ENCODE peak calls at places on chromosomes 16 and 17, in seven cellular contexts. R, C, M, O, N, K and X are unnamed samples.

GRCh38 chr17:82963104-82963950 is 116.1 kb upstream of the METRNL start:
- DNase-seq in O (peak), K (peak), N (peak), R (peak), M (peak), C (peak), X (peak)

GRCh38 chr17:38336838-38337237 is 6.9 kb downstream of the GPR179 start:
- DNase-seq in M (no peak), N (no peak), C (no peak), O (no peak), K (no peak), R (no peak), X (no peak)

GRCh38 chr17:64418506-64419339 is 28.1 kb upstream of the PECAM1 start:
- DNase-seq in M (no peak), K (peak), R (no peak), N (peak), O (peak), C (no peak), X (peak)

GRCh38 chr16:1787322-1788094 is 4.7 kb downstream of the NUBP2 start:
- DNase-seq in R (no peak), C (no peak), N (no peak), O (no peak), M (peak), K (peak), X (no peak)

GRCh38 chr17:7929158-7930029 is at the start of gene KCNAB3:
- DNase-seq in O (peak), R (no peak), M (peak), C (peak), K (no peak), N (no peak), X (peak)

GRCh38 chr17:4087911-4088693 is 54.7 kb downstream of the ZZEF1 start:
- DNase-seq in K (no peak), R (no peak), M (no peak), O (peak), C (no peak), N (no peak), X (peak)

GRCh38 chr16:69329369-69330285 is 761 bp downstream of the PDF start:
- DNase-seq in K (peak), O (peak), M (no peak), R (no peak), C (no peak), N (peak), X (no peak)

GRCh38 chr17:61402978-61403845 is 3.6 kb downstream of the TBX2 start:
- DNase-seq in N (peak), M (no peak), O (no peak), R (no peak), C (no peak), K (peak), X (peak)

GRCh38 chr17:41394254-41395016 is 3.0 kb downstream of the KRT31 start:
- DNase-seq in N (no peak), R (no peak), C (no peak), K (no peak), M (no peak), O (no peak), X (peak)

GRCh38 chr17:79777166-79777843 is 643 bp upstream of the CBX2 start:
- DNase-seq in C (no peak), N (peak), R (peak), O (peak), M (peak), K (peak), X (peak)

GRCh38 chr17:43644081-43644480 is 17.6 kb downstream of the MEOX1 start:
- DNase-seq in R (no peak), C (no peak), K (no peak), N (no peak), O (no peak), M (no peak), X (no peak)

GRCh38 chr17:73492802-73493139 is 151.5 kb downstream of the SDK2 start:
- DNase-seq in R (no peak), N (peak), O (no peak), M (no peak), K (no peak), C (no peak), X (no peak)

GRCh38 chr17:75822119-75822799 is 21.9 kb downstream of the UNC13D start:
- DNase-seq in C (peak), O (no peak), R (no peak), K (no peak), M (peak), N (no peak), X (no peak)

GRCh38 chr16:51431517-51432241 is 280.6 kb upstream of the SALL1 start:
- DNase-seq in M (no peak), O (peak), N (no peak), K (no peak), C (peak), R (no peak), X (peak)

GRCh38 chr16:87326151-87326571 is 9.0 kb upstream of the C16orf95 start:
- DNase-seq in R (no peak), O (no peak), K (no peak), N (no peak), M (no peak), C (no peak), X (no peak)

GRCh38 chr17:41785091-41785875 is 1.2 kb downstream of the JUP start:
- DNase-seq in C (no peak), R (no peak), M (no peak), K (no peak), O (peak), N (no peak), X (no peak)

GRCh38 chr17:7479389-7480192 is at the start of gene ZBTB4:
- DNase-seq in R (peak), N (peak), K (peak), M (peak), C (no peak), O (no peak), X (peak)

GRCh38 chr17:27496005-27496404 is 39.8 kb downstream of the KSR1 start:
- DNase-seq in K (no peak), R (no peak), M (no peak), N (peak), C (no peak), O (no peak), X (no peak)